ENCODE peak calls at places on chromosomes 5 and 9, in seven cellular contexts. L, V, F, H, Z, E and G are unnamed samples.

GRCh38 chr9:113636165-113636564 is 172.6 kb downstream of the RGS3 start:
- DNase-seq in L (peak), V (no peak), F (no peak), H (no peak), Z (no peak), E (no peak), G (no peak)

GRCh38 chr9:26210338-26210851 is 532.2 kb upstream of the TUSC1 start:
- DNase-seq in L (peak), V (no peak), F (peak), H (no peak), Z (no peak), E (no peak), G (no peak)

GRCh38 chr9:109498195-109499060 is at the start of gene PTPN3:
- DNase-seq in L (no peak), V (no peak), F (no peak), H (peak), Z (peak), E (no peak), G (peak)

GRCh38 chr5:2763533-2763794 is 12.0 kb upstream of the IRX2 start:
- DNase-seq in L (no peak), V (no peak), F (no peak), H (no peak), Z (no peak), E (no peak), G (no peak)

GRCh38 chr9:105114956-105115728 is 129.3 kb upstream of the SLC44A1 start:
- DNase-seq in L (peak), V (peak), F (peak), H (no peak), Z (no peak), E (no peak), G (peak)

GRCh38 chr5:4374866-4375265 is 765.3 kb upstream of the ADAMTS16 start:
- DNase-seq in L (no peak), V (no peak), F (peak), H (no peak), Z (no peak), E (no peak), G (no peak)

GRCh38 chr5:36407396-36407795 is 105.7 kb upstream of the RANBP3L start:
- DNase-seq in L (no peak), V (no peak), F (no peak), H (no peak), Z (no peak), E (no peak), G (no peak)

GRCh38 chr9:127365461-127365860 is 31.5 kb upstream of the SLC2A8 start:
- DNase-seq in L (no peak), V (no peak), F (no peak), H (no peak), Z (no peak), E (no peak), G (no peak)

GRCh38 chr5:133063965-133064364 is 12.2 kb downstream of the HSPA4 start:
- DNase-seq in L (no peak), V (no peak), F (no peak), H (no peak), Z (no peak), E (no peak), G (peak)

GRCh38 chr5:39420482-39421145 is 4.2 kb downstream of the DAB2 start:
- DNase-seq in L (peak), V (no peak), F (peak), H (no peak), Z (peak), E (no peak), G (no peak)

GRCh38 chr9:2047916-2048315 is 32.8 kb downstream of the SMARCA2 start:
- DNase-seq in L (no peak), V (no peak), F (no peak), H (no peak), Z (no peak), E (no peak), G (no peak)
- H3K4me2 ChIP-seq in L (no peak), V (no peak), F (no peak), H (peak), Z (no peak), E (no peak), G (no peak)

GRCh38 chr9:131036071-131036470 is 27.1 kb downstream of the LAMC3 start:
- DNase-seq in L (no peak), V (no peak), F (no peak), H (no peak), Z (no peak), E (no peak), G (no peak)
- H3K4me2 ChIP-seq in L (no peak), V (no peak), F (no peak), H (no peak), Z (no peak), E (no peak), G (no peak)

DNA sequence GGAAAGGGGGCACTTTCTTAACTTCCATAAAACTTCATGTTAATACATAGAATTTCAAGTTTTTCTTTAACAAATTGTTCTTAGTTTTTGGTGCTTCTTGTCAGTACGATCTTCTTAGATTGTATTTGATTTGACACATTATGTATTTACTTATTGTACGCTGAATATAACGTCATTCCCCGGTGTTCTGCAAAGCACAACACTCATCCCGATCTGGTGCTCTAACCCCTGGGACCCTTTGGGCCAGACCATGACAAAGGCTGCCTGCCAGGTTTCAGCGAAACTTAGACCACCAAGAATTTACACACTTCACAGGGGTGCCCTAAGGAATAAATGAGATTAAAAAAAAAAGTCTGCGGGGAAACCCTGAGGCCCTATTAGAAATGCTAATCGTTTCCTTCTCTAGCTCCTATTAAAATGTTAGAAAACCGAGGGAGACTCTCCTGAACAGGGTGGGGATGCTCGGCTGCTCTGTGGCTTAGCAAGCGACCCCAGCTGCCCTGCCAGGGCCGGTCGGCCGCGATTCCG is 886 bp upstream of the ANP32B start:
- DNase-seq in L (no peak), V (no peak), F (no peak), H (no peak), Z (no peak), E (no peak), G (no peak)
- H3K4me2 ChIP-seq in L (peak), V (peak), F (peak), H (peak), Z (peak), E (peak), G (peak)

DNA sequence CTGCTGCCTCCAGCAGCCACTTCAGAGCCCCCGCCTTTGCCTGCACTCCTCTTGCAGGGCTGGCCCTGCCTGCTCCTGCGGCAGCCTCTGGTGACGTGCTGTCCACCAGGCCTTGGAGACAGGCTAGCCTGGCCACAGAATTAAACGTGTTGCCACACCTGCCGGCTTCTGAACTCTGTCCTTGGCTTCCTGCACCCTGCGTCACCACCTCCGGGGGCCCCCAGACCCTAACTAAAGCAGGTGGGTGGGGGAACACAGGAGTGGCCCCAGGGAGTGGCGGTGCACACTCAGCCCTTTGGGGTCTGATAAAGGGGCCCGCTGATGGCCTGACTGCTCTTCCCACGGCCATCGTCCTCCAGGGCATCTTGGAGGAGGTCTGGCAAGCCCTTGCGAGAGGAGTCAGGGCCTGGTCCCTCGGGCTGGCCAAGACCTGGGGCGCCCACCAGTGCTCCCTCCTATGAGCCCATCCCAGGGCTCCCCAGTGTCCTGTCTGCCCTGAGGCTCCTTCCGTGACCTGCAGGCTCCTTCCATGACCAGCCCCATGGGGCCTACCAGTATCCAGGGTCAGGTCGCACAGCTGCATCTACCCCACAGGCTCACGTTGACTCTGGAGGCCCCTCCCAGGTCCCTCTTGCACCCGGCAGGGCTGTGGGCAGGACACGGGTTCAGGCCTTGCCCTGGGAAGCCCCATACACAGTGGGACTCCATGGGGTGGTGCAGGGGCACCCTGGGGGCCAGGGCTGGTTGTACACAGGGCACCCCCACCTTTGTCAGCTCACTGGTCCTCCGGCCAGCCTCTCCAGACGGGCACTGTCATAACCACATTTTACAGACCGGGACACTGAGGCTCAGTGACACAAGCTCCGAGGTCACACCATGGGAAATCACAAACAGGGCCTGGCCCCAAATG is 1.0 kb upstream of the MAMDC4 start:
- DNase-seq in L (no peak), V (no peak), F (no peak), H (no peak), Z (no peak), E (no peak), G (no peak)
- H3K4me2 ChIP-seq in L (no peak), V (no peak), F (no peak), H (no peak), Z (peak), E (no peak), G (no peak)

DNA sequence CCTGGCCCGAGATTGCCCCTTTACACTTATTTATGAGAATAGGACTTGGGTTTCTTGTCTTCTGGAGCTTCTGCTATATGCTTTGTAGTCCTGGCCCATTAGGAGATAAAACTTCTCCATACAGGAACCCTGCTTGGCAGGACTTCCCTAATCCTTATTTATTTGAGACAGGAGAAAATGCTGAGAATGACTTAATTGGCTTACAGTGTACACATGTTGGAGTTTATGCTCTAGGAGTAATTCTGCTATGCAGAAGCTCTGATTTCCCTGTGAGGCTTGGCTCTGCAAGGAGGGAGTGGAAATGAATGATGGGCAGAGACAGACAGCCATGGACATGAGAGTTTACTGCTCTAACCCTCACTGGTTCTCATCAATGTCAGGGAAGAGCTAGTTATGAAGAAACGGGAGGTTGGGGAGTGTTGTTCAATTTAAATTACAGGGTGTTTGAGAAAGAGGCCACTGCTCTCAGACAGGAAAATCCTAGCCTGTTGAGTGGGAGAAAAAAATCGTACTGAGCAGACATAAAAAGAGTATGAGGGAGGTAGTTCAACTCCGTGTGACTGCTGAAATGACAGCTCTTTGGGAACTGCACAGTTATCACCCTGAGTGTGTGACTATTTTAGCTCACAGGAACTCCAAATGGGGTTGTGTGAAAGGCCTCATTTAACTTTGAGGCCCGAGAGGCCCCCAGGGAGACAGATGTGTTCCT is 37.5 kb downstream of the ACTBL2 start:
- DNase-seq in L (no peak), V (no peak), F (no peak), H (no peak), Z (no peak), E (no peak), G (no peak)
- H3K4me2 ChIP-seq in L (no peak), V (no peak), F (no peak), H (no peak), Z (no peak), E (no peak), G (no peak)

GRCh38 chr9:98379572-98379971 is 124.1 kb upstream of the TBC1D2 start:
- DNase-seq in L (no peak), V (no peak), F (no peak), H (no peak), Z (no peak), E (no peak), G (no peak)
- H3K4me2 ChIP-seq in L (no peak), V (peak), F (no peak), H (no peak), Z (peak), E (peak), G (peak)